ENCODE peak calls at places on chromosomes 3 and 15, in four cellular contexts. M is hippocampal formation; D is DMS153; Z is CD8-positive, alpha-beta memory T cell. E is an unnamed sample.

GRCh38 chr3:69095636-69096035 is 10.9 kb downstream of the ARL6IP5 start:
- DNase-seq in M (no peak), D (no peak), Z (no peak), E (no peak)

GRCh38 chr3:8768364-8769087 is 887 bp downstream of the OXTR start:
- DNase-seq in M (no peak), Z (no peak), D (no peak), E (no peak)

GRCh38 chr3:60917136-60917535 is 334.1 kb downstream of the FHIT start:
- DNase-seq in D (no peak), M (no peak), Z (no peak), E (no peak)

GRCh38 chr3:84806958-84807357 is 151.8 kb upstream of the CADM2 start:
- DNase-seq in M (no peak), Z (no peak), D (no peak), E (no peak)

GRCh38 chr3:112437146-112438022 is 61.9 kb downstream of the BTLA start:
- DNase-seq in Z (peak), D (peak), M (no peak), E (no peak)

GRCh38 chr15:74320358-74321247 is 46.8 kb downstream of the CYP11A1 start:
- DNase-seq in D (peak), M (no peak), Z (no peak), E (peak)

GRCh38 chr15:38216763-38217162 is 35.9 kb upstream of the SPRED1 start:
- DNase-seq in Z (no peak), M (no peak), D (no peak), E (no peak)

GRCh38 chr15:27665002-27665401 is 434.1 kb downstream of the OCA2 start:
- DNase-seq in M (no peak), Z (no peak), D (no peak), E (no peak)

GRCh38 chr15:28901987-28902745 is 16.4 kb downstream of the APBA2 start:
- DNase-seq in M (no peak), Z (no peak), D (no peak), E (no peak)

GRCh38 chr15:44298878-44299277 is 10.4 kb downstream of the GOLM2 start:
- DNase-seq in D (peak), M (no peak), Z (no peak), E (no peak)

GRCh38 chr15:40103124-40103858 is 5.4 kb downstream of the BMF start:
- DNase-seq in Z (no peak), D (peak), M (peak), E (peak)

GRCh38 chr3:109337393-109337792 is at the start of gene DPPA4:
- DNase-seq in M (no peak), Z (no peak), D (no peak), E (no peak)

GRCh38 chr3:12968541-12968940 is 104.7 kb downstream of the IQSEC1 start:
- DNase-seq in D (no peak), Z (no peak), M (no peak), E (no peak)

GRCh38 chr3:144865886-144866285 is 894.3 kb downstream of the DIPK2A start:
- DNase-seq in Z (no peak), D (no peak), M (no peak), E (no peak)

GRCh38 chr3:119322021-119322522 is 27.9 kb downstream of the ARHGAP31 start:
- DNase-seq in M (no peak), D (no peak), Z (no peak), E (no peak)

GRCh38 chr15:58805095-58805494 is 34.0 kb downstream of the MINDY2 start:
- DNase-seq in D (no peak), Z (no peak), M (no peak), E (no peak)

GRCh38 chr3:57281710-57282109 is 10.8 kb downstream of the ASB14 start:
- DNase-seq in D (no peak), M (no peak), Z (no peak), E (no peak)

GRCh38 chr15:75455982-75456531 is 4.6 kb upstream of the SIN3A start:
- DNase-seq in Z (no peak), M (no peak), D (no peak), E (peak)

GRCh38 chr3:55574671-55575070 is 87.6 kb upstream of the WNT5A start:
- DNase-seq in D (no peak), M (no peak), Z (no peak), E (no peak)

GRCh38 chr3:76310661-76311060 is 525.3 kb upstream of the ZNF717 start:
- DNase-seq in M (no peak), D (no peak), Z (no peak), E (no peak)

GRCh38 chr3:106534206-106534605 is 665.4 kb upstream of the CBLB start:
- DNase-seq in D (no peak), Z (peak), M (no peak), E (no peak)

GRCh38 chr3:94524102-94524922 is 461.5 kb downstream of the NSUN3 start:
- DNase-seq in M (no peak), D (no peak), Z (no peak), E (peak)

GRCh38 chr3:64134882-64135281 is 90.4 kb downstream of the PRICKLE2 start:
- DNase-seq in Z (no peak), D (no peak), M (no peak), E (no peak)

GRCh38 chr15:62392411-62392810 is 227.3 kb upstream of the C2CD4B start:
- DNase-seq in Z (no peak), M (no peak), D (no peak), E (no peak)

GRCh38 chr15:29920515-29920914 is 98.2 kb upstream of the TJP1 start:
- DNase-seq in D (no peak), Z (no peak), M (no peak), E (no peak)

GRCh38 chr3:25156526-25157075 is 271.5 kb upstream of the RARB start:
- DNase-seq in D (no peak), M (no peak), Z (no peak), E (no peak)

GRCh38 chr3:51662456-51662855 is 8.6 kb upstream of the TEX264 start:
- DNase-seq in Z (no peak), M (no peak), D (no peak), E (no peak)

GRCh38 chr15:25807063-25807462 is 56.1 kb downstream of the ATP10A start:
- DNase-seq in M (no peak), D (no peak), Z (no peak), E (no peak)

GRCh38 chr15:74408385-74408784 is 25.4 kb downstream of the SEMA7A start:
- DNase-seq in D (no peak), Z (no peak), M (no peak), E (no peak)

GRCh38 chr3:128113817-128114794 is 9.5 kb downstream of the RUVBL1 start:
- DNase-seq in M (no peak), D (no peak), Z (no peak), E (no peak)

GRCh38 chr15:90234519-90234988 is 545 bp downstream of the GDPGP1 start:
- DNase-seq in Z (no peak), M (no peak), D (no peak), E (no peak)